ENCODE peak calls at places on chromosome 16, in five cellular contexts. M is body of pancreas, V is mammary epithelial cell, R is right lobe of liver, A is spleen. G is an unnamed sample.

GRCh38 chr16:81668243-81669097 is 110.6 kb upstream of the PLCG2 start:
- DNase-seq in R (no peak), A (no peak), V (no peak), M (no peak), G (no peak)

GRCh38 chr16:49766280-49766679 is 89.6 kb downstream of the ZNF423 start:
- DNase-seq in M (no peak), V (no peak), R (no peak), A (no peak), G (no peak)

GRCh38 chr16:23729503-23730424 is 16.7 kb upstream of the ERN2 start:
- DNase-seq in M (no peak), R (no peak), V (peak), A (no peak), G (no peak)

GRCh38 chr16:57630402-57630787 is 2.0 kb downstream of the ADGRG1 start:
- DNase-seq in R (no peak), A (no peak), V (no peak), M (no peak), G (no peak)

GRCh38 chr16:48408688-48409087 is 23.5 kb upstream of the SIAH1 start:
- DNase-seq in A (no peak), M (peak), V (peak), R (peak), G (no peak)

GRCh38 chr16:66539628-66540469 is 10.1 kb downstream of the TK2 start:
- DNase-seq in A (no peak), M (no peak), R (no peak), V (no peak), G (no peak)

GRCh38 chr16:49012961-49013726 is 268.5 kb downstream of the CBLN1 start:
- DNase-seq in R (no peak), V (no peak), M (peak), A (no peak), G (no peak)

GRCh38 chr16:69601250-69601649 is 35.5 kb downstream of the NFAT5 start:
- DNase-seq in V (no peak), A (no peak), R (no peak), M (no peak), G (no peak)

GRCh38 chr16:56931253-56931768 is 631 bp upstream of the HERPUD1 start:
- DNase-seq in V (no peak), A (no peak), M (no peak), R (no peak), G (no peak)

GRCh38 chr16:50771366-50771765 is 29.5 kb downstream of the CYLD start:
- DNase-seq in A (no peak), V (peak), M (no peak), R (no peak), G (no peak)

GRCh38 chr16:27460663-27461482 is 58.9 kb downstream of the IL21R start:
- DNase-seq in M (no peak), R (no peak), V (no peak), A (peak), G (no peak)

GRCh38 chr16:67992661-67993206 is 6.5 kb downstream of the DPEP2 start:
- DNase-seq in A (no peak), V (no peak), M (no peak), R (no peak), G (no peak)

GRCh38 chr16:69040144-69040909 is 65.1 kb upstream of the HAS3 start:
- DNase-seq in R (peak), M (no peak), A (no peak), V (peak), G (no peak)

GRCh38 chr16:81527477-81528178 is 83.0 kb downstream of the CMIP start:
- DNase-seq in M (no peak), A (no peak), V (no peak), R (no peak), G (no peak)

GRCh38 chr16:50165473-50165872 is 12.4 kb downstream of the TENT4B start:
- DNase-seq in R (no peak), M (no peak), A (no peak), V (no peak), G (no peak)

GRCh38 chr16:11205754-11206459 is 50.1 kb downstream of the SOCS1 start:
- DNase-seq in A (no peak), R (peak), V (no peak), M (no peak), G (no peak)

GRCh38 chr16:75496546-75496945 is 1.3 kb upstream of the CHST6 start:
- DNase-seq in M (no peak), V (no peak), A (no peak), R (no peak), G (no peak)

GRCh38 chr16:12271006-12271405 is 294.5 kb downstream of the SNX29 start:
- DNase-seq in R (no peak), V (peak), A (no peak), M (no peak), G (no peak)

GRCh38 chr16:50532576-50532975 is 15.6 kb upstream of the NKD1 start:
- DNase-seq in R (peak), M (no peak), A (peak), V (no peak), G (no peak)

GRCh38 chr16:82192665-82193064 is 22.6 kb upstream of the MPHOSPH6 start:
- DNase-seq in M (no peak), R (no peak), V (peak), A (no peak), G (no peak)

GRCh38 chr16:88087517-88087877 is 136.3 kb downstream of the BANP start:
- DNase-seq in R (no peak), M (no peak), V (no peak), A (no peak), G (peak)

GRCh38 chr16:88084881-88085280 is 133.6 kb downstream of the BANP start:
- DNase-seq in R (no peak), M (no peak), A (no peak), V (no peak), G (no peak)

GRCh38 chr16:88083582-88083981 is 132.3 kb downstream of the BANP start:
- DNase-seq in M (no peak), A (no peak), R (no peak), V (no peak), G (no peak)

GRCh38 chr16:88088161-88088581 is 136.9 kb downstream of the BANP start:
- DNase-seq in A (no peak), V (no peak), R (no peak), M (no peak), G (no peak)

DNA sequence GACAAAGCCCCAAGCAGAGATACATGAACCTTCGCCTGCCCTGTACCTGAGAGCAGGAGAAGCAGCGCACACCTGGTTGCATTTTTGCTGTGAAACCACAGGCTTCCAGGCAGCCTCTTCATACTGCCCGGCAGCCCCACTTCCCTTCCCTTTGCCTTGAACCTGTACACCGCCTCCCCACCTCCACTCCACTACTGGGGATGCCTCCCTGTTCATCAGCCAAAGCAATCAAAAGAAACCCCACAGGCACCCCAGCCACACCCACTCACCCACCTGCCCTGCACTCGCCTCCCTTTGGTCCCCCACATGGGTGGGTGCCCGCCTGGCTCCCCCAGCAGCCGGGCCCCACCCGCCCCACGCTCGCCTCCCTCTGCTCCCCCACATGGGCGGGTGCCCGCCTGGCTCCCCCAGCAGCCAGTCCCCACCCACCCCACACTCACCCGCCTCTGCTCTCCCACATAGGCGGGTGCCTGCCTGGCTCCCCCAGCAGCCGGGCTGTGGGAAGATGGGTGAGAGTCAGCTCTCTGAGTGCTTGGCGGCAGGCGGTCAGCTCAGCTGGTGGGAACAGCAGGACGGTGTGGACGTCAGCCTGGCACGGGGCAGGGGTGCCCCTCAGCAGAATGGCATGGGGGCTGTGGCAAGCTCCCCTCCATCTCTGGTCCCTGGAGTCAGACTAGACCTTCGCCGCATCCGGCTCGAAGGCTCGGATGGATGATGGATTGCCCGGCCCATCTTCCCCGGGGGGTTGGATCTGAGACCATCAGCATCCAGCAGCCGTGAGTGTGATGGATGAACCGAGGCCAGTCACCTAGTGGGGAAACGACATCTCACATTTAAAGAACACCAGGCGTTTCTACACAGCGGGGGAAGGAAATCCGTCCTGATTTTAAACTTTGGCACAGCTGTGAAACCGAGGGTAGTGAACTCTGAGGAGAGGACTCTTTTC is 135.6 kb downstream of the BANP start:
- DNase-seq in A (no peak), R (no peak), V (no peak), M (no peak), G (no peak)
- H3K27ac ChIP-seq in A (no peak), R (no peak), V (no peak), M (no peak), G (no peak)

GRCh38 chr16:88936913-88937666 is 39.9 kb downstream of the CBFA2T3 start:
- DNase-seq in M (no peak), R (no peak), A (peak), V (no peak), G (no peak)
- H3K27ac ChIP-seq in M (no peak), R (peak), A (peak), V (no peak), G (no peak)

GRCh38 chr16:17204248-17205043 is 266.3 kb downstream of the XYLT1 start:
- DNase-seq in V (no peak), M (no peak), A (no peak), R (no peak), G (no peak)

GRCh38 chr16:17211797-17212196 is 259.0 kb downstream of the XYLT1 start:
- DNase-seq in R (no peak), M (no peak), V (no peak), A (no peak), G (no peak)

GRCh38 chr16:17205279-17206139 is 265.3 kb downstream of the XYLT1 start:
- DNase-seq in R (no peak), M (peak), V (no peak), A (no peak), G (no peak)

DNA sequence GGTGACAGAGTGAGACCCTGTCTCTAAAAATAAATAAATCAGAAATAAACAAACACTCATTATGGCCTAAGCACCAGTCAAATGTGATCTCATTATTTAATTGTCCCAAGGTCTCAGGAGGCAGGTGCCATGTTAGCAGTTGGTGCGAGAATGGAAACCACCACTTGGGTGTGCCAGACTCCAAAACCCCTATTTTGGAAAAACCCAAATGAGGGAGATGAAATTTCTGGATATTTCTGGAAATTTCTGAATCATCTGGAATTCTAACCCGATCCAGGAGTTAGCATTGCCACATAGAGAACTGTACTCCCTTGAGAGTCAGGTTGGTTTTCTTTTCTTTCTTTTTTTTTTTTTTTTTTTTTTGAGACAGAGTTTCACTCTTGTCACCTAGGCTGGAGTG is 264.0 kb downstream of the XYLT1 start:
- DNase-seq in M (no peak), A (no peak), R (no peak), V (no peak), G (no peak)
- H3K27ac ChIP-seq in M (peak), A (no peak), R (no peak), V (no peak), G (no peak)

DNA sequence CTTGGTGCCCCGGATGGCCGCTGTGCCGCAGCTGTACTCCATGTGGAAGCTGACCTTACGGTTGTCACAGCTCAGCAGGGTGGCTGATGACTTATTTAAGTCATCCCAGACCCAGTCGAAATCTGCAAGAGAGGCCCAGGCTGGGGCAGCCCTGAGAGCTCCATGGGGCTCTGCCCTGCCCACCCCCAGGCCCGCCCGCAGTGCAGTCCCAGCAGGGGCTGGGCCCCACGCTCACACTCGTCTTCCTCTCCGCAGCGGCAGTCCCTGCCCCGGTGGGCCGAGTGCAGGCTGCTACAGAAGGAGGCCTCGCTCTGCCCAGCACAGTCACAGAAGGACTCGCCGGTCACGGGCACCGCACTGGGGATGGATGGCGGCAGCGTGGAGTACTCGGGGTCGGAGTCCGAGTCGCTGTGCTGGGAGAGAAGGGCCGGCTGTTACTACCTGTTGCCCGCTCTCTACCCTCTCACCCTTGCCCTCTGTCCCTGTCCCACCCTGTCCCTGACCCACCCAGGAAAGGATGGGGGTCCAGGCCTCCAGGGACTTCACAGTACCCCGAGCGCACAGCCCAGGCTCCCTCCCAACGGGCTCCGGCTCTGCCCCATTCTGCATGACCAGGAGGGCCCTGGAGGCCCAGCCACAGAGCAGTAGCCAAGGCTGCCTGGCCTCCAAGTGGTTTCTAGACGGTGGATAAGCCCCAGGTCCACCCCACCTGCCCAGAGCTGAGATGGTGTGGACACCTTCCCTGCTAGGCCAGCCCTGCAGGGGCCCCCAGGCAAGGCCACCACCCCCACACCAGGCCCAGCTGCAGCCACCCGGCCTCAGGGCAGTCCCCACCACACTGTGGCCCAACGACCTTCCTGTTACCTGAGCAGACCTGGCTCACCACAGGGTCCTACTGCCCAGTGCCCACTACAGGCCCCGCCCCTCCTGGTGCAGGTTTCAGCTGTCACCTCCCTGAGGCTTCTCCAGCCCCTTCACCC is 3.9 kb downstream of the SPSB3 start:
- DNase-seq in R (peak), M (no peak), V (no peak), A (peak), G (no peak)
- H3K27ac ChIP-seq in R (no peak), M (no peak), V (no peak), A (no peak), G (no peak)

DNA sequence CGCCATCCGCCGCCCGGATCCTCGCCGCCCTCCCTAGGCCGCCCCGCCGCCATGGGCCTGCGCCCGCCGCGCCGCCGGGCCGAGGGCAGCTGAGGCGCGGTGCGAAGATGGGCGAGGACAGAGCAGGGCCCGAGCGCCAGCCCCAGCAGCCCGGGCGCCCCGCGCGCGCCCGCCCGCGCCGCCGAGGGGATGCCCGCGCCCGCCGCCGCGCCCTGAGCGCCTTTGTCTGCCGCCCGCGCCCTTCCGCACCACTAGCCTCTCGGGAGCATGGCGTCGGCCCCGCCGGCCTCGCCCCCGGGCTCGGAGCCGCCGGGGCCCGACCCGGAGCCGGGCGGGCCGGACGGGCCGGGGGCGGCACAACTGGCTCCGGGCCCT is 278 bp downstream of the RAB11FIP3 start:
- DNase-seq in V (no peak), A (no peak), R (no peak), M (no peak), G (no peak)
- H3K27ac ChIP-seq in V (no peak), A (peak), R (peak), M (peak), G (peak)

DNA sequence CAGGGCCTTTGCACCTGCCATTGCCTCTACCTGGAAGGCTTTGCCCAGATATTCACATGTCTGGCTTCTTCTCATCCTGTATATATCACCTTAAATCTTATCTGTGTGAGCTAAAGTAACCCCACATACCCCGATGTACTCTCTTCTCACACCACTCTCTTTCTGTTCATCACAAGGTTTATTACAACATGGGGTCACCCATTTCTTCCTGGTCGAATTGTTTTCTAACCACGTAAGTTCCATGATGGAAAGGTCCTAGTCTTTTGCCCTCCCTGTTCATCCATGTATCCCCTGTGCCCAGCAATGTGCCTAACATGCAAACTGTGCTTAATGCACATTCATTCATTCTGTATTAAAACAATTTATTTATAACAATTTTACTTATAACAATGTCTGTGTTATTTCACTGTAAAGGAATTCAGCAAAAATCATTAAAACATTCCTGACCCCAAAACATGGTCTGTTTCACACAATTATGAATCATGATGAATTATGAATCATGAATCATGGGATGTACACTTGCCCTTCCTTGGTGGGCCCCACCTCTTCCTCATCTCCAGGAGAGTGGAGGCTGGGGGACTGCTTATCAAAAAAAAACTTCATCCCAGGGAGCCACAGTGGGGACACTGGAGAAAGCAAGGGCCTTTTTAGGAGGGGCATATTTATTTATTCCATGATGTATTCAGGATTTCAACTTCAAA is 336.4 kb downstream of the GRIN2A start:
- DNase-seq in R (no peak), V (peak), M (no peak), A (no peak), G (peak)
- H3K27ac ChIP-seq in R (no peak), V (peak), M (no peak), A (no peak), G (peak)

GRCh38 chr16:29192329-29193247 is 207.7 kb downstream of the LAT start:
- DNase-seq in V (no peak), R (peak), M (no peak), A (peak), G (peak)
- H3K27ac ChIP-seq in V (no peak), R (no peak), M (no peak), A (no peak), G (no peak)

GRCh38 chr16:84321932-84322331 is 27.3 kb downstream of the WFDC1 start:
- DNase-seq in A (no peak), M (no peak), R (no peak), V (no peak), G (no peak)
- H3K27ac ChIP-seq in A (no peak), M (no peak), R (no peak), V (no peak), G (no peak)

GRCh38 chr16:84196101-84196500 is 5.1 kb downstream of the ADAD2 start:
- DNase-seq in M (no peak), R (no peak), A (no peak), V (no peak), G (no peak)
- H3K27ac ChIP-seq in M (no peak), R (no peak), A (no peak), V (no peak), G (no peak)

G was measured in RWPE2.